ENCODE peak calls at places on chromosome 13, in five cellular contexts. K is tibial artery, O is gastrocnemius medialis, H is stomach, J is sigmoid colon. L is an unnamed sample.

GRCh38 chr13:30737511-30738342 is 2.4 kb downstream of the ALOX5AP start:
- DNase-seq in K (no peak), O (no peak), H (no peak), J (no peak), L (no peak)

GRCh38 chr13:113148940-113149503 is 9.4 kb upstream of the PROZ start:
- DNase-seq in K (no peak), O (no peak), H (no peak), J (no peak), L (no peak)

GRCh38 chr13:111790621-111791020 is 276.3 kb upstream of the SOX1 start:
- DNase-seq in K (no peak), O (no peak), H (no peak), J (no peak), L (no peak)

GRCh38 chr13:78623132-78623531 is 19.8 kb upstream of the POU4F1 start:
- DNase-seq in K (no peak), O (no peak), H (no peak), J (no peak), L (no peak)

GRCh38 chr13:71864981-71865857 is 1.8 kb downstream of the DACH1 start:
- DNase-seq in K (no peak), O (no peak), H (no peak), J (peak; percentile 55), L (peak; percentile 23)

GRCh38 chr13:91813255-91813654 is 414.8 kb downstream of the GPC5 start:
- DNase-seq in K (no peak), O (no peak), H (no peak), J (peak; percentile 72), L (no peak)

GRCh38 chr13:29849731-29850212 is 645 bp downstream of the UBL3 start:
- DNase-seq in K (peak; percentile 67), O (peak; percentile 37), H (peak; percentile 72), J (peak; percentile 85), L (peak; percentile 55)

GRCh38 chr13:114152831-114153371 is 20.5 kb upstream of the RASA3 start:
- DNase-seq in K (no peak), O (no peak), H (no peak), J (no peak), L (no peak)

GRCh38 chr13:35727881-35728280 is 251.4 kb upstream of the MAB21L1 start:
- DNase-seq in K (no peak), O (no peak), H (no peak), J (no peak), L (peak; percentile 3)

GRCh38 chr13:36718146-36718545 is 44.3 kb downstream of the SERTM1 start:
- DNase-seq in K (no peak), O (no peak), H (no peak), J (no peak), L (no peak)

GRCh38 chr13:92103673-92104296 is 705.4 kb downstream of the GPC5 start:
- DNase-seq in K (no peak), O (no peak), H (no peak), J (no peak), L (no peak)

GRCh38 chr13:114072421-114072820 is 60.0 kb downstream of the RASA3 start:
- DNase-seq in K (no peak), O (no peak), H (no peak), J (peak; percentile 20), L (no peak)

GRCh38 chr13:99517577-99517976 is 16.3 kb downstream of the TM9SF2 start:
- DNase-seq in K (no peak), O (no peak), H (no peak), J (no peak), L (no peak)

GRCh38 chr13:50340146-50340545 is 324.9 kb downstream of the KCNRG start:
- DNase-seq in K (no peak), O (no peak), H (no peak), J (no peak), L (no peak)

GRCh38 chr13:21022694-21023325 is 38.6 kb downstream of the LATS2 start:
- DNase-seq in K (peak; percentile 9), O (no peak), H (no peak), J (peak; percentile 62), L (no peak)

GRCh38 chr13:42969558-42970172 is 22.4 kb downstream of the EPSTI1 start:
- DNase-seq in K (peak; percentile 75), O (peak; percentile 33), H (peak; percentile 85), J (peak; percentile 88), L (peak; percentile 83)

GRCh38 chr13:26867451-26868067 is 107.0 kb upstream of the GPR12 start:
- DNase-seq in K (no peak), O (no peak), H (no peak), J (no peak), L (peak; percentile 29)

GRCh38 chr13:25727250-25727649 is 324.6 kb downstream of the SHISA2 start:
- DNase-seq in K (no peak), O (no peak), H (peak; percentile 84), J (no peak), L (no peak)

GRCh38 chr13:95113601-95114000 is 187.7 kb downstream of the ABCC4 start:
- DNase-seq in K (no peak), O (no peak), H (no peak), J (no peak), L (no peak)

GRCh38 chr13:33328691-33329090 is 43.1 kb upstream of the STARD13 start:
- DNase-seq in K (no peak), O (no peak), H (no peak), J (no peak), L (peak; percentile 50)

GRCh38 chr13:30708541-30708940 is 26.8 kb upstream of the ALOX5AP start:
- DNase-seq in K (no peak), O (no peak), H (no peak), J (no peak), L (no peak)

GRCh38 chr13:72469932-72470331 is 257.5 kb downstream of the MZT1 start:
- DNase-seq in K (no peak), O (no peak), H (no peak), J (no peak), L (no peak)

GRCh38 chr13:87878706-87879105 is 207.5 kb downstream of the SLITRK5 start:
- DNase-seq in K (no peak), O (no peak), H (no peak), J (no peak), L (peak; percentile 18)

GRCh38 chr13:72651196-72651595 is 76.2 kb downstream of the MZT1 start:
- DNase-seq in K (no peak), O (no peak), H (no peak), J (no peak), L (peak; percentile 11)

GRCh38 chr13:112260108-112261055 is 115.8 kb upstream of the SPACA7 start:
- DNase-seq in K (no peak), O (no peak), H (no peak), J (no peak), L (no peak)

GRCh38 chr13:92989301-92989700 is 237.3 kb upstream of the GPC6 start:
- DNase-seq in K (no peak), O (no peak), H (no peak), J (no peak), L (no peak)

GRCh38 chr13:99043700-99044300 is 65.9 kb upstream of the DOCK9 start:
- DNase-seq in K (no peak), O (no peak), H (no peak), J (no peak), L (peak; percentile 73)

GRCh38 chr13:99977334-99977911 is 4.2 kb upstream of the ZIC2 start:
- DNase-seq in K (no peak), O (no peak), H (no peak), J (no peak), L (no peak)

GRCh38 chr13:113840541-113841354 is 23.1 kb downstream of the GAS6 start:
- DNase-seq in K (no peak), O (no peak), H (no peak), J (no peak), L (no peak)

GRCh38 chr13:113350065-113350937 is 13.6 kb downstream of the GRTP1 start:
- DNase-seq in K (no peak), O (no peak), H (no peak), J (peak; percentile 30), L (no peak)

GRCh38 chr13:20263393-20264044 is 31.4 kb upstream of the GJB6 start:
- DNase-seq in K (no peak), O (no peak), H (no peak), J (no peak), L (no peak)

GRCh38 chr13:31913459-31913858 is 118.1 kb upstream of the FRY start:
- DNase-seq in K (no peak), O (no peak), H (no peak), J (no peak), L (no peak)

GRCh38 chr13:51612867-51613266 is 28.6 kb downstream of the WDFY2 start:
- DNase-seq in K (no peak), O (no peak), H (no peak), J (no peak), L (no peak)
- H3K27ac ChIP-seq in K (no peak overlapping the region), O (no peak overlapping the region), H (no peak overlapping the region), J (no peak overlapping the region), L (peak overlapping the region; percentile 64)

GRCh38 chr13:23619073-23619855 is 49.1 kb downstream of the TNFRSF19 start:
- DNase-seq in K (no peak), O (no peak), H (no peak), J (no peak), L (no peak)
- H3K4me1 ChIP-seq in K (no peaks in the 10 kb centered on the region), O (no peaks in the 10 kb centered on the region), H (no peaks in the 10 kb centered on the region), J (no peaks in the 10 kb centered on the region), L (no peaks in the 10 kb centered on the region)

DNA sequence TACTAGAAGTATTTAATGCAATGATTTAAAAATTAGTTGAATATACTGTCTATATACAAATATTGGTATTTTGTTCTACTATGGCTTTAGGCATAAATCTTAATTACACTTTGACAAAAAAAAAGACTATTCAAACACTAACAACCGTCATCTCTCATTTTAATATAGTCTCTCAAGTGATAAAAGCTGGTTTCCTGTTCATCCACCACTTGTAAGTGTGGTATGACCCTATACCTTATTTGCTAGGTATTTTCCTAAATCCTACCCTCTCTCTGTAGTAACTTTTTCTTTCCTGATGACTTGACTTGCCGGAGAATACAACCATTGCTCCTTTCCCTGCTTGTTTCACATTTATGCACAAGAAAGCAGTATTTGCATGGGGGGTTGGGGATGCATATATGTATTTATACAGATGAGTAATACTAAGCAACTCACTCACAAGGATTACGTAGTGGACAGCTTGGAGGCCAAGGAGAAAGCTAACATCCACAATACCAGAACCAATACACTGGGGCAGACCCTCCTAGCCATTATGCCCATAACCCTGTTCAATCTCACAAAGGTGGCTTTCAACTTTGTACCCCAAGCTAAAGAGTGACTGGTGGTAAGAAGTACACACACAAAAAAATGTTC is 12.7 kb upstream of the EFNB2 start:
- DNase-seq in K (no peak), O (no peak), H (no peak), J (no peak), L (no peak)
- H3K27ac ChIP-seq in K (no peak overlapping the region), O (no peak overlapping the region), H (no peak overlapping the region), J (no peak overlapping the region), L (no peak overlapping the region)

GRCh38 chr13:86020350-86021002 is 221.3 kb upstream of the SLITRK6 start:
- DNase-seq in K (no peak), O (no peak), H (no peak), J (no peak), L (peak; percentile 34)
- H3K4me1 ChIP-seq in K (no peaks in the 10 kb centered on the region), O (no peaks in the 10 kb centered on the region), H (peaks cover 9% of the 10 kb centered on the region), J (peaks cover 6% of the 10 kb centered on the region), L (peaks cover 11% of the 10 kb centered on the region)

DNA sequence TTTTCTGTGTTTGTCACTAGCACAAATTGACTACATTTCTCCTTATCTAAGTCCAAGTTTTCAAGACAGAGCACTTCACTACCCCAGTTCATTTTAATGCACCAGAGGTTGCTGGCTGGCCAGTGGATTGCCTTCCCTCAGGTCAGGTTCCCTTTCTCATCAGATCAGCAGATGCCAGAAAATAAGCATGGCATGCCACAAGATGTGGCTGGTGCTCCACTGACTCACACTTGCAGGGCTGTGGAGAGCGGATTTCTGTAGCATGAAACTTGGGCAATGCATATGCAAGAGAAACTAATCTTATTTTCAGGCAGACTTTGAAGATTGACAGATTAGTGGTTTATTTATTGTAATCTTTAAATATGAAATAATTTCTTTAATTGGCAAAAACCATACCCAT is 79.5 kb downstream of the RUBCNL start:
- DNase-seq in K (no peak), O (no peak), H (no peak), J (no peak), L (peak; percentile 44)
- H3K27ac ChIP-seq in K (no peak overlapping the region), O (no peak overlapping the region), H (no peak overlapping the region), J (no peak overlapping the region), L (peak overlapping the region; percentile 38)

L was measured in A673.